ENCODE peak calls at places on chromosomes 11 and 22, in four cellular contexts. One of them, this sample, is unnamed.

GRCh38 chr11:17986007-17986710 is 26.7 kb downstream of the SERGEF start:
- DNase-seq in left colon: no peak
- DNase-seq in activated gamma-delta T cell treated with Interleukin-2 at 50 U/mL for 16 hours: no peak
- DNase-seq in activated T-cell treated with anti-CD3 and anti-CD28 coated beads for 48 hours: no peak
- DNase-seq in this sample: no peak

GRCh38 chr22:19786264-19786585 is 25.6 kb downstream of the TBX1 start:
- DNase-seq in activated gamma-delta T cell treated with Interleukin-2 at 50 U/mL for 16 hours: no peak
- DNase-seq in left colon: no peak
- DNase-seq in activated T-cell treated with anti-CD3 and anti-CD28 coated beads for 48 hours: no peak
- DNase-seq in this sample: no peak

GRCh38 chr11:66368484-66368883 is 3.1 kb downstream of the SLC29A2 start:
- DNase-seq in activated gamma-delta T cell treated with Interleukin-2 at 50 U/mL for 16 hours: no peak
- DNase-seq in left colon: no peak
- DNase-seq in activated T-cell treated with anti-CD3 and anti-CD28 coated beads for 48 hours: no peak
- DNase-seq in this sample: no peak

GRCh38 chr22:46052801-46053562 is 76.0 kb upstream of the WNT7B start:
- DNase-seq in activated T-cell treated with anti-CD3 and anti-CD28 coated beads for 48 hours: no peak
- DNase-seq in left colon: peak
- DNase-seq in activated gamma-delta T cell treated with Interleukin-2 at 50 U/mL for 16 hours: no peak
- DNase-seq in this sample: peak

GRCh38 chr11:107562647-107563208 is 2.8 kb downstream of the ALKBH8 start:
- DNase-seq in activated T-cell treated with anti-CD3 and anti-CD28 coated beads for 48 hours: no peak
- DNase-seq in activated gamma-delta T cell treated with Interleukin-2 at 50 U/mL for 16 hours: no peak
- DNase-seq in left colon: no peak
- DNase-seq in this sample: no peak

GRCh38 chr11:65084598-65085375 is 765 bp downstream of the ZFPL1 start:
- DNase-seq in activated T-cell treated with anti-CD3 and anti-CD28 coated beads for 48 hours: no peak
- DNase-seq in left colon: no peak
- DNase-seq in activated gamma-delta T cell treated with Interleukin-2 at 50 U/mL for 16 hours: no peak
- DNase-seq in this sample: no peak

GRCh38 chr11:127332896-127333295 is 332.3 kb upstream of the KIRREL3 start:
- DNase-seq in activated T-cell treated with anti-CD3 and anti-CD28 coated beads for 48 hours: no peak
- DNase-seq in left colon: no peak
- DNase-seq in activated gamma-delta T cell treated with Interleukin-2 at 50 U/mL for 16 hours: no peak
- DNase-seq in this sample: no peak

GRCh38 chr22:41687901-41688364 is 734 bp downstream of the SNU13 start:
- DNase-seq in left colon: no peak
- DNase-seq in activated T-cell treated with anti-CD3 and anti-CD28 coated beads for 48 hours: no peak
- DNase-seq in activated gamma-delta T cell treated with Interleukin-2 at 50 U/mL for 16 hours: no peak
- DNase-seq in this sample: peak

GRCh38 chr22:50532353-50532700 is 2.5 kb upstream of the TYMP start:
- DNase-seq in left colon: peak
- DNase-seq in activated gamma-delta T cell treated with Interleukin-2 at 50 U/mL for 16 hours: no peak
- DNase-seq in activated T-cell treated with anti-CD3 and anti-CD28 coated beads for 48 hours: no peak
- DNase-seq in this sample: no peak

GRCh38 chr11:65225284-65226102 is 36.3 kb upstream of the POLA2 start:
- DNase-seq in left colon: no peak
- DNase-seq in activated T-cell treated with anti-CD3 and anti-CD28 coated beads for 48 hours: peak
- DNase-seq in activated gamma-delta T cell treated with Interleukin-2 at 50 U/mL for 16 hours: peak
- DNase-seq in this sample: peak

GRCh38 chr11:75273989-75274391 is 33.4 kb downstream of the TPBGL start:
- DNase-seq in activated gamma-delta T cell treated with Interleukin-2 at 50 U/mL for 16 hours: no peak
- DNase-seq in left colon: no peak
- DNase-seq in activated T-cell treated with anti-CD3 and anti-CD28 coated beads for 48 hours: no peak
- DNase-seq in this sample: peak

GRCh38 chr11:2810401-2811205 is 75.0 kb downstream of the CDKN1C start:
- DNase-seq in activated gamma-delta T cell treated with Interleukin-2 at 50 U/mL for 16 hours: no peak
- DNase-seq in activated T-cell treated with anti-CD3 and anti-CD28 coated beads for 48 hours: no peak
- DNase-seq in left colon: no peak
- DNase-seq in this sample: no peak

GRCh38 chr11:70928854-70929598 is 323.4 kb downstream of the SHANK2 start:
- DNase-seq in activated T-cell treated with anti-CD3 and anti-CD28 coated beads for 48 hours: no peak
- DNase-seq in left colon: no peak
- DNase-seq in activated gamma-delta T cell treated with Interleukin-2 at 50 U/mL for 16 hours: no peak
- DNase-seq in this sample: no peak

GRCh38 chr22:43066844-43067385 is 22.3 kb downstream of the TTLL1 start:
- DNase-seq in activated T-cell treated with anti-CD3 and anti-CD28 coated beads for 48 hours: no peak
- DNase-seq in left colon: no peak
- DNase-seq in activated gamma-delta T cell treated with Interleukin-2 at 50 U/mL for 16 hours: no peak
- DNase-seq in this sample: no peak

GRCh38 chr11:112100457-112100856 is 13.8 kb downstream of the SDHD start:
- DNase-seq in activated gamma-delta T cell treated with Interleukin-2 at 50 U/mL for 16 hours: no peak
- DNase-seq in activated T-cell treated with anti-CD3 and anti-CD28 coated beads for 48 hours: no peak
- DNase-seq in left colon: no peak
- DNase-seq in this sample: no peak